ENCODE peak calls at places on chromosome 10, in six cellular contexts. H is stimulated activated CD8-positive, alpha-beta memory T cell treated with anti-CD3 and anti-CD28 coated beads, Interleukin-7, amount 100 ng/mL, for 1 hour; U is heart left ventricle; R is Kasumi-1; C is RWPE1; K is amygdala. X is an unnamed sample.

GRCh38 chr10:5147981-5148677 is 36.8 kb downstream of the AKR1C8 start:
- DNase-seq in H (no peak), U (no peak), R (no peak), C (no peak), K (no peak), X (no peak)

GRCh38 chr10:29266641-29267040 is 22.2 kb upstream of the LYZL1 start:
- DNase-seq in H (no peak), U (no peak), R (no peak), C (no peak), K (peak; percentile 3), X (no peak)

GRCh38 chr10:31317171-31317570 is 1.8 kb upstream of the ZEB1 start:
- DNase-seq in H (no peak), U (no peak), R (no peak), C (no peak), K (no peak), X (no peak)

GRCh38 chr10:119055472-119055871 is 25.1 kb downstream of the EIF3A start:
- DNase-seq in H (no peak), U (no peak), R (no peak), C (no peak), K (no peak), X (no peak)

GRCh38 chr10:13706175-13706574 is 119.4 kb downstream of the PRPF18 start:
- DNase-seq in H (no peak), U (no peak), R (no peak), C (no peak), K (no peak), X (no peak)

GRCh38 chr10:77226434-77226833 is 411.2 kb downstream of the KCNMA1 start:
- DNase-seq in H (no peak), U (no peak), R (no peak), C (no peak), K (no peak), X (no peak)

GRCh38 chr10:96683065-96683464 is 37.2 kb downstream of the PIK3AP1 start:
- DNase-seq in H (no peak), U (no peak), R (no peak), C (no peak), K (no peak), X (no peak)

GRCh38 chr10:66747451-66747850 is 178.4 kb upstream of the LRRTM3 start:
- DNase-seq in H (no peak), U (no peak), R (no peak), C (peak; percentile 38), K (no peak), X (no peak)

GRCh38 chr10:62250594-62251198 is 17.9 kb downstream of the RTKN2 start:
- DNase-seq in H (no peak), U (no peak), R (no peak), C (peak; percentile 39), K (no peak), X (no peak)

GRCh38 chr10:95792874-95793285 is 36.9 kb downstream of the ENTPD1 start:
- DNase-seq in H (no peak), U (no peak), R (peak; percentile 37), C (no peak), K (no peak), X (peak; percentile 51)

GRCh38 chr10:122658356-122659049 is 41.1 kb downstream of the C10orf120 start:
- DNase-seq in H (no peak), U (no peak), R (no peak), C (no peak), K (no peak), X (no peak)

GRCh38 chr10:129951251-129951808 is 12.7 kb downstream of the EBF3 start:
- DNase-seq in H (no peak), U (no peak), R (no peak), C (no peak), K (no peak), X (no peak)

GRCh38 chr10:97762816-97763215 is 9.0 kb downstream of the SFRP5 start:
- DNase-seq in H (no peak), U (no peak), R (no peak), C (no peak), K (no peak), X (no peak)

GRCh38 chr10:10956681-10957225 is 60.9 kb upstream of the CELF2 start:
- DNase-seq in H (no peak), U (no peak), R (no peak), C (no peak), K (no peak), X (no peak)

GRCh38 chr10:128963246-128964099 is 503.6 kb upstream of the MGMT start:
- DNase-seq in H (no peak), U (no peak), R (no peak), C (no peak), K (no peak), X (no peak)

GRCh38 chr10:23918090-23918704 is 290.7 kb upstream of the KIAA1217 start:
- DNase-seq in H (no peak), U (peak; percentile 60), R (no peak), C (no peak), K (no peak), X (no peak)

GRCh38 chr10:52897162-52897561 is 124.6 kb upstream of the MBL2 start:
- DNase-seq in H (no peak), U (no peak), R (no peak), C (peak; percentile 26), K (no peak), X (no peak)

GRCh38 chr10:79333513-79333912 is 13.8 kb upstream of the PPIF start:
- DNase-seq in H (no peak), U (no peak), R (no peak), C (peak; percentile 51), K (no peak), X (no peak)

X was measured in pulmonary artery endothelial cell.